ENCODE peak calls at places on chromosomes 4 and X, in nine cellular contexts. C, V, K, U, Z, M, Q, A and Y are unnamed samples.

GRCh38 chr4:156378053-156378665 is 424.5 kb upstream of the CTSO start:
- DNase-seq in C (no peak), V (peak), K (no peak), U (no peak), Z (no peak), M (peak), Q (no peak), A (no peak), Y (no peak)

GRCh38 chrX:129006491-129006890 is 516.8 kb downstream of the SMARCA1 start:
- DNase-seq in C (no peak), V (no peak), K (no peak), U (no peak), Z (no peak), M (no peak), Q (no peak), A (no peak), Y (no peak)

GRCh38 chrX:44241551-44241950 is 101.9 kb downstream of the EFHC2 start:
- DNase-seq in C (no peak), V (no peak), K (no peak), U (no peak), Z (no peak), M (no peak), Q (no peak), A (no peak), Y (no peak)

GRCh38 chr4:32876546-32876945 is 2156.4 kb downstream of the PCDH7 start:
- DNase-seq in C (no peak), V (no peak), K (no peak), U (no peak), Z (no peak), M (no peak), Q (no peak), A (no peak), Y (no peak)

GRCh38 chrX:82782014-82782413 is 726.1 kb upstream of the POU3F4 start:
- DNase-seq in C (no peak), V (no peak), K (no peak), U (no peak), Z (no peak), M (no peak), Q (no peak), A (no peak), Y (no peak)

GRCh38 chrX:136636121-136636520 is 11.8 kb upstream of the CD40LG start:
- DNase-seq in C (no peak), V (peak), K (no peak), U (no peak), Z (no peak), M (no peak), Q (no peak), A (no peak), Y (no peak)

GRCh38 chr4:168724960-168725359 is 228.1 kb downstream of the PALLD start:
- DNase-seq in C (no peak), V (no peak), K (no peak), U (no peak), Z (no peak), M (peak), Q (no peak), A (no peak), Y (no peak)

GRCh38 chrX:110403436-110403835 is 44.8 kb downstream of the RTL9 start:
- DNase-seq in C (no peak), V (no peak), K (no peak), U (no peak), Z (no peak), M (no peak), Q (no peak), A (no peak), Y (no peak)

GRCh38 chr4:99029852-99030251 is 34.3 kb downstream of the METAP1 start:
- DNase-seq in C (no peak), V (no peak), K (no peak), U (no peak), Z (no peak), M (no peak), Q (no peak), A (no peak), Y (no peak)

GRCh38 chrX:17521871-17522693 is 147.1 kb downstream of the NHS start:
- DNase-seq in C (no peak), V (peak), K (peak), U (no peak), Z (no peak), M (peak), Q (no peak), A (no peak), Y (no peak)

GRCh38 chrX:151697537-151697936 is 2.3 kb downstream of the PRRG3 start:
- DNase-seq in C (no peak), V (no peak), K (no peak), U (no peak), Z (peak), M (peak), Q (no peak), A (no peak), Y (no peak)

GRCh38 chrX:129875669-129876068 is 30.3 kb upstream of the UTP14A start:
- DNase-seq in C (no peak), V (peak), K (no peak), U (no peak), Z (no peak), M (peak), Q (peak), A (no peak), Y (no peak)

GRCh38 chr4:54254116-54254914 is 25.2 kb downstream of the PDGFRA start:
- DNase-seq in C (no peak), V (no peak), K (no peak), U (no peak), Z (no peak), M (no peak), Q (no peak), A (no peak), Y (no peak)

GRCh38 chrX:119755981-119756533 is 2.3 kb upstream of the SOWAHD start:
- DNase-seq in C (no peak), V (no peak), K (no peak), U (no peak), Z (no peak), M (no peak), Q (no peak), A (no peak), Y (no peak)

GRCh38 chrX:25158635-25159034 is 142.9 kb upstream of the ARX start:
- DNase-seq in C (no peak), V (no peak), K (no peak), U (no peak), Z (no peak), M (no peak), Q (no peak), A (no peak), Y (no peak)

GRCh38 chrX:49919617-49920016 is 2.8 kb upstream of the CLCN5 start:
- DNase-seq in C (no peak), V (peak), K (peak), U (no peak), Z (peak), M (peak), Q (no peak), A (no peak), Y (no peak)

GRCh38 chrX:74286950-74287349 is 17.0 kb upstream of the ZCCHC13 start:
- DNase-seq in C (no peak), V (no peak), K (no peak), U (no peak), Z (no peak), M (peak), Q (no peak), A (no peak), Y (no peak)

GRCh38 chr4:152943673-152944072 is 7.5 kb downstream of the FHDC1 start:
- DNase-seq in C (no peak), V (no peak), K (no peak), U (no peak), Z (peak), M (peak), Q (no peak), A (no peak), Y (no peak)

GRCh38 chrX:108834036-108834435 is 97.7 kb upstream of the IRS4 start:
- DNase-seq in C (no peak), V (no peak), K (no peak), U (no peak), Z (no peak), M (no peak), Q (no peak), A (no peak), Y (no peak)

GRCh38 chrX:39491548-39492297 is 606.0 kb downstream of the BCOR start:
- DNase-seq in C (no peak), V (no peak), K (no peak), U (no peak), Z (no peak), M (no peak), Q (no peak), A (no peak), Y (no peak)

GRCh38 chr4:138669479-138670165 is 346.0 kb upstream of the NOCT start:
- DNase-seq in C (no peak), V (no peak), K (no peak), U (no peak), Z (no peak), M (peak), Q (peak), A (no peak), Y (no peak)

GRCh38 chr4:158094413-158095110 is 78.3 kb downstream of the GASK1B start:
- DNase-seq in C (no peak), V (peak), K (no peak), U (no peak), Z (peak), M (peak), Q (peak), A (no peak), Y (no peak)

GRCh38 chr4:26296021-26296420 is 24.8 kb upstream of the RBPJ start:
- DNase-seq in C (no peak), V (no peak), K (no peak), U (no peak), Z (no peak), M (no peak), Q (no peak), A (no peak), Y (no peak)

GRCh38 chr4:98516441-98517323 is 141.7 kb downstream of the TSPAN5 start:
- DNase-seq in C (no peak), V (no peak), K (no peak), U (no peak), Z (no peak), M (peak), Q (no peak), A (no peak), Y (no peak)

GRCh38 chrX:103488332-103488731 is 31.0 kb downstream of the RAB40A start:
- DNase-seq in C (no peak), V (no peak), K (no peak), U (no peak), Z (no peak), M (no peak), Q (no peak), A (no peak), Y (no peak)

GRCh38 chr4:146110847-146111485 is 64.6 kb upstream of the LSM6 start:
- DNase-seq in C (no peak), V (no peak), K (no peak), U (no peak), Z (no peak), M (no peak), Q (no peak), A (no peak), Y (no peak)

GRCh38 chr4:97238956-97239698 is 904.1 kb downstream of the STPG2 start:
- DNase-seq in C (no peak), V (no peak), K (no peak), U (no peak), Z (no peak), M (no peak), Q (no peak), A (no peak), Y (no peak)

GRCh38 chr4:149838036-149838435 is 22.4 kb upstream of the IQCM start:
- DNase-seq in C (no peak), V (no peak), K (no peak), U (no peak), Z (no peak), M (no peak), Q (no peak), A (no peak), Y (no peak)

GRCh38 chr4:152246659-152247058 is 289.2 kb downstream of the FBXW7 start:
- DNase-seq in C (no peak), V (no peak), K (no peak), U (no peak), Z (no peak), M (no peak), Q (no peak), A (no peak), Y (no peak)

GRCh38 chrX:6545712-6546111 is 10.8 kb upstream of the VCX3A start:
- DNase-seq in C (no peak), V (no peak), K (no peak), U (no peak), Z (no peak), M (no peak), Q (no peak), A (no peak), Y (no peak)

GRCh38 chrX:125998432-125998831 is 167.7 kb downstream of the DCAF12L2 start:
- DNase-seq in C (no peak), V (no peak), K (no peak), U (no peak), Z (no peak), M (peak), Q (no peak), A (no peak), Y (no peak)
- TF ChIP-seq CTCF in C (no peak), V (no peak), K (peak), U (peak), Z (no peak), M (peak), Q (peak), A (no peak), Y (peak)

GRCh38 chr4:143531773-143532491 is 18.4 kb downstream of the SMARCA5 start:
- DNase-seq in C (no peak), V (no peak), K (no peak), U (no peak), Z (no peak), M (no peak), Q (no peak), A (no peak), Y (no peak)

DNA sequence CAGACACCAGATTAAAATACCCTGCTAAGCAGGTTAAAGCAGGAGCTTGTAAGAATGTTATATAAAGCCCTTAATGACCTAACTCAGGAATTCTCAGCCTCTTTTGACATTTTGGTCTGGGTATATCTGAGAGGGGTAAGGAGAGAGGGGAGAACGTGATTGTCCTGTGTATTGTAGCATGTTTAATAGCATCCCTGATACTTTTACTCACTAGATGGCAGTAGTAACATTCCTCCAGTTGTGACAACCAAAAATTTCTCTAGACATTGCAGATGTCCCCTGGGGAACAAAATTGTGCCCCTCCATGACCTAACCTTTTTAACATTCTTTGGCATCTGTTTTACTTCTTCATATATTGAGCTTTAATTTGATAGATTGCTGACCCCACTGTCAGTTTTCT is 17.9 kb downstream of the SMARCA5 start:
- DNase-seq in C (no peak), V (no peak), K (no peak), U (no peak), Z (no peak), M (no peak), Q (no peak), A (no peak), Y (no peak)
- TF ChIP-seq CTCF in C (peak), V (no peak), K (peak), U (no peak), Z (no peak), M (peak), Q (peak), A (no peak), Y (peak)

DNA sequence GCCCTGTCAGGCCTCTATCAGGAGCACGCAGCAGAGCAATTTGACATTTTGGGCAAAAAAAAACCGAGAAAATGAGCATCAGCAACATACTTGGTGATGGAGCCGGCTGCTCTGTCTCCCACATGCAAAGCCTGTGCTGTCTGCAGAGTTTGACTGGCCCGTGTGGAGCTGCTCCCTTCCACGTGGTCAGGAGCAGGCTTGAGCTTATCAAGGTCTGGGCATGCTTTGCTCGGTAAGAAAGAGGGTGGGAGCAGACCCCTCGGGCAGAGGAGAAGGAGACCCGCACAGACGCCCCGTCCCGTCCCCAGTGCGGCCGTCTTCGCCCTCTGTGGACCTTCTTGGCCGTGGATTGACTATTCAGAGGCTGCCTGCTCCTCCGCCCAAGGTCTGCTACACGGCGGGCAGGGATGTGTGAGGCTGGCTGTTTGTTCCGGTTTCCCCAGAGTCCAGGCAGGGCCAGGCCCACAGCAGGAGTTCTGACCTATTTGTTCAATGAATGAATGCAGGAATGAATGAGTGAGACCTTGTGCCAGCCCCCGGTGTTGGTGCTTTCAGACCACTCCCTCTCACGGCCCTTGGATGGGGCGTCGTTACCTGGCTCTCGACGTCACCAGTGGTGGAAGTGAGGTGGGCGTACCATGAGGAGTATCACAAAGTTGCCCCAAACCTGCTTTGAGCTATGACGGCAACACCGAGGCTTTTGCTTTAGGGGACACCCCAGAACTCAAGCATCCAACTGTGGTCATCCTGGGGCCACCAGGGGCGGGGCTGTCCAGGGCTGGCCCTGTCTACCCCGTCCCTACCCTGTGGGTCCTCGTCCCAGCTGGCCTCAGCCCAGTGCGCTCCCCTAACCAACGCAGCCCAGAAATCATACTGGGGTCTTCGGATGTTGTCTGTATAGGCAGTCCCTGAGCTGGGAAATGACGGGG is 54.7 kb upstream of the ADRA2C start:
- DNase-seq in C (no peak), V (no peak), K (peak), U (peak), Z (no peak), M (no peak), Q (no peak), A (peak), Y (peak)
- TF ChIP-seq CTCF in C (no peak), V (no peak), K (no peak), U (no peak), Z (no peak), M (no peak), Q (no peak), A (no peak), Y (no peak)

GRCh38 chr4:40842318-40842717 is 92.6 kb downstream of the NSUN7 start:
- DNase-seq in C (no peak), V (no peak), K (no peak), U (no peak), Z (no peak), M (no peak), Q (no peak), A (no peak), Y (no peak)

GRCh38 chr4:40840255-40840984 is 90.7 kb downstream of the NSUN7 start:
- DNase-seq in C (no peak), V (no peak), K (no peak), U (no peak), Z (no peak), M (no peak), Q (no peak), A (no peak), Y (no peak)

GRCh38 chr4:40837094-40837870 is 87.5 kb downstream of the NSUN7 start:
- DNase-seq in C (no peak), V (no peak), K (no peak), U (no peak), Z (no peak), M (no peak), Q (no peak), A (no peak), Y (no peak)

GRCh38 chr4:40840985-40841571 is 91.3 kb downstream of the NSUN7 start:
- DNase-seq in C (peak), V (peak), K (peak), U (no peak), Z (peak), M (peak), Q (peak), A (peak), Y (no peak)

DNA sequence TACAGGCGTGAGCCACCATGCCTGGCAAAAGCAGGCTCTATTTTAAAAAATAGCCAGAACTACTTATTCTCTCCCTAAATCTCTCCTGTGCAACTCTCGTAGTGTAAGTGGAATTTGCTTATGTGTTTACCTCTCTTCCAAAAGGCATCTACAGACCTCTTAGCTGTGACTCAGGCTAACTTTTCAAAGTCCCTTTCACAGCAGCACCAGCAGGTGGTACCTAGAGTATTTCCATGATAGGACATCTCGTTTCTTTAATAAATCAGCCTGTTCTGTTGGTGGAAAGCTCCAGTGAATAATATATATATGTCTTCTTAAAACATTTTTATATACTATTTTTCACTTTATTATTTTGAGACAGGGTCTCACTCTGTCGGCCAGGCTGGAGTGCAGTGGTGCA is 89.0 kb downstream of the NSUN7 start:
- DNase-seq in C (no peak), V (no peak), K (no peak), U (no peak), Z (no peak), M (no peak), Q (no peak), A (no peak), Y (no peak)
- TF ChIP-seq CTCF in C (no peak), V (no peak), K (no peak), U (no peak), Z (no peak), M (peak), Q (peak), A (no peak), Y (peak)